ENCODE peak calls at places on chromosome 6, in seven cellular contexts. A, W, P, H, O, C and J are unnamed samples.

GRCh38 chr6:93962566-93962965 is 543.2 kb upstream of the EPHA7 start:
- DNase-seq in P (no peak), H (peak; percentile 51), C (no peak), A (no peak), O (no peak), W (no peak), J (no peak)

GRCh38 chr6:3594196-3594595 is 137.3 kb upstream of the SLC22A23 start:
- DNase-seq in P (no peak), C (no peak), H (peak; percentile 55), O (no peak), W (no peak), A (no peak), J (no peak)

GRCh38 chr6:140344149-140344913 is 969.9 kb upstream of the CITED2 start:
- DNase-seq in W (no peak), P (no peak), C (no peak), H (peak; percentile 50), A (peak; percentile 67), O (no peak), J (peak; percentile 69)

GRCh38 chr6:161237176-161237575 is 36.7 kb downstream of the AGPAT4 start:
- DNase-seq in A (no peak), P (no peak), C (no peak), H (no peak), W (no peak), O (no peak), J (no peak)

GRCh38 chr6:17186925-17187324 is 85.1 kb downstream of the STMND1 start:
- DNase-seq in W (no peak), O (no peak), P (no peak), A (no peak), C (no peak), H (no peak), J (no peak)

GRCh38 chr6:53441761-53442160 is 93.0 kb upstream of the ELOVL5 start:
- DNase-seq in W (no peak), O (no peak), C (no peak), H (peak; percentile 24), A (peak; percentile 67), P (no peak), J (peak; percentile 45)

GRCh38 chr6:45654673-45655072 is 276.9 kb upstream of the SUPT3H start:
- DNase-seq in W (no peak), P (no peak), H (no peak), A (peak; percentile 47), O (no peak), C (no peak), J (no peak)

GRCh38 chr6:142482249-142482648 is 180.4 kb downstream of the ADGRG6 start:
- DNase-seq in H (peak; percentile 27), A (peak; percentile 14), C (no peak), P (no peak), W (no peak), O (no peak), J (no peak)

GRCh38 chr6:53067307-53067706 is 2.1 kb downstream of the FBXO9 start:
- DNase-seq in W (no peak), H (no peak), A (peak; percentile 25), O (no peak), P (no peak), C (no peak), J (no peak)

GRCh38 chr6:63923139-63923739 is 287.6 kb downstream of the PHF3 start:
- DNase-seq in A (peak; percentile 51), H (peak; percentile 55), C (no peak), P (no peak), O (peak; percentile 12), W (peak; percentile 56), J (peak; percentile 66)

GRCh38 chr6:28589234-28589951 is 63.7 kb downstream of the GPX5 start:
- DNase-seq in O (peak; percentile 97), P (no peak), C (no peak), W (peak; percentile 8), H (peak; percentile 94), A (peak; percentile 95), J (peak; percentile 93)

GRCh38 chr6:44442833-44443444 is 55.4 kb downstream of the CDC5L start:
- DNase-seq in A (no peak), C (no peak), W (no peak), O (no peak), H (no peak), P (no peak), J (no peak)

GRCh38 chr6:44438827-44439226 is 51.3 kb downstream of the CDC5L start:
- DNase-seq in P (no peak), A (no peak), C (no peak), O (no peak), W (no peak), H (no peak), J (no peak)

GRCh38 chr6:44442235-44442634 is 54.7 kb downstream of the CDC5L start:
- DNase-seq in P (no peak), O (no peak), C (no peak), H (no peak), W (no peak), A (no peak), J (no peak)

GRCh38 chr6:44439270-44440045 is 52.0 kb downstream of the CDC5L start:
- DNase-seq in W (no peak), C (no peak), P (no peak), O (no peak), H (peak; percentile 70), A (peak; percentile 83), J (peak; percentile 74)

DNA sequence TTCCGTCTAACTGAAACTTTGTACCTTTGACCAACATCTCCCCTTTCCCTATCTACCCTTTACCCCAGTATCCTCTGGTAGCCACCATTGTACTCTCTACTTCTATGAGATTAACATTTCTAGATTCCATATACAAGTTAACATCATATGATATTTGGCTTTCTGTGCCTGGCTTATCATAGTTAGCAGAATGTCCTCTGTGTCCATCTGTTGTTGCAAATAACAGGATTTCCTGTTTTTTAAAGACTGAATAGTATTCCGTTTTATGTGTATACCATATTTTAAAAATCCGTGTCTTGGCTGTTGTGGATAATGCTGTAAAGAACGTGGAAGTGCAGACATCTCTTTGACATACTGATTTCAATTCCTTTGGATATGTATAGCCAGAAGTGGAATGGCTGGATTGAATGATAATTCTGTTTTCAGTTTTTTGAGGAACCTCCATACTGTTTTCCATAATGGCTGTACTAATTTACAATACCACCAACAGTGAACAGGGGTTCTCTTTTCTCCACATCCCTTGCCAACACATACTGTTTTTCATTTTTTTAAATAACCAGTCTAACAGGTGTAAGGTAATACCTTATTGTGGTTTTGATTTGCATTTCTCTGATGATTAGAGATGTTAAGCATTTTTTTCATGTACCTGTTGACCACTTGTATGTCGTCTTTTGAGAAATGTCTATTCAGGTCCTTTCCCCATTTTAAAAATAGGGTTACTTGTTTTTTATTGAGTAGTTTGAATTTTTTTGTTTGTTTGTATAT is 53.8 kb downstream of the CDC5L start:
- DNase-seq in W (no peak), A (no peak), C (no peak), H (no peak), P (no peak), O (no peak), J (no peak)
- H3K4me3 ChIP-seq in W (no peak overlapping the region), A (no peak overlapping the region), C (no peak overlapping the region), H (no peak overlapping the region), P (no peak overlapping the region), O (no peak overlapping the region), J (no peak overlapping the region)

GRCh38 chr6:11462742-11463414 is 74.7 kb upstream of the TMEM170B start:
- DNase-seq in H (peak; percentile 72), C (no peak), P (no peak), O (no peak), A (peak; percentile 46), W (no peak), J (no peak)

GRCh38 chr6:11459002-11459658 is 78.4 kb upstream of the TMEM170B start:
- DNase-seq in O (no peak), A (no peak), P (no peak), W (peak; percentile 77), H (no peak), C (no peak), J (no peak)

GRCh38 chr6:11458509-11458908 is 79.0 kb upstream of the TMEM170B start:
- DNase-seq in P (no peak), H (no peak), A (no peak), O (no peak), W (no peak), C (no peak), J (no peak)

GRCh38 chr6:11460837-11461661 is 76.5 kb upstream of the TMEM170B start:
- DNase-seq in P (no peak), H (no peak), A (no peak), C (no peak), O (no peak), W (peak; percentile 84), J (no peak)

GRCh38 chr6:11460001-11460668 is 77.4 kb upstream of the TMEM170B start:
- DNase-seq in A (peak; percentile 20), H (peak; percentile 40), P (no peak), W (peak; percentile 56), C (no peak), O (peak; percentile 4), J (peak; percentile 62)
- TF ChIP-seq CTCF in A (no peak), H (peak; percentile 14), P (no peak), W (peak; percentile 68), C (no peak), O (peak; percentile 13), J (peak; percentile 28)

GRCh38 chr6:22146581-22147468 is 150.0 kb downstream of the PRL start:
- DNase-seq in A (no peak), W (no peak), O (no peak), C (no peak), P (peak; percentile 13), H (peak; percentile 38), J (peak; percentile 8)

GRCh38 chr6:22149081-22149480 is 147.8 kb downstream of the PRL start:
- DNase-seq in O (no peak), C (no peak), P (no peak), W (no peak), A (no peak), H (no peak), J (no peak)

GRCh38 chr6:22149501-22150490 is 147.0 kb downstream of the PRL start:
- DNase-seq in P (peak; percentile 22), A (peak; percentile 78), O (no peak), W (no peak), H (no peak), C (no peak), J (peak; percentile 27)

GRCh38 chr6:22147469-22147815 is 149.4 kb downstream of the PRL start:
- DNase-seq in P (no peak), A (peak; percentile 90), O (no peak), W (no peak), H (no peak), C (no peak), J (no peak)

DNA sequence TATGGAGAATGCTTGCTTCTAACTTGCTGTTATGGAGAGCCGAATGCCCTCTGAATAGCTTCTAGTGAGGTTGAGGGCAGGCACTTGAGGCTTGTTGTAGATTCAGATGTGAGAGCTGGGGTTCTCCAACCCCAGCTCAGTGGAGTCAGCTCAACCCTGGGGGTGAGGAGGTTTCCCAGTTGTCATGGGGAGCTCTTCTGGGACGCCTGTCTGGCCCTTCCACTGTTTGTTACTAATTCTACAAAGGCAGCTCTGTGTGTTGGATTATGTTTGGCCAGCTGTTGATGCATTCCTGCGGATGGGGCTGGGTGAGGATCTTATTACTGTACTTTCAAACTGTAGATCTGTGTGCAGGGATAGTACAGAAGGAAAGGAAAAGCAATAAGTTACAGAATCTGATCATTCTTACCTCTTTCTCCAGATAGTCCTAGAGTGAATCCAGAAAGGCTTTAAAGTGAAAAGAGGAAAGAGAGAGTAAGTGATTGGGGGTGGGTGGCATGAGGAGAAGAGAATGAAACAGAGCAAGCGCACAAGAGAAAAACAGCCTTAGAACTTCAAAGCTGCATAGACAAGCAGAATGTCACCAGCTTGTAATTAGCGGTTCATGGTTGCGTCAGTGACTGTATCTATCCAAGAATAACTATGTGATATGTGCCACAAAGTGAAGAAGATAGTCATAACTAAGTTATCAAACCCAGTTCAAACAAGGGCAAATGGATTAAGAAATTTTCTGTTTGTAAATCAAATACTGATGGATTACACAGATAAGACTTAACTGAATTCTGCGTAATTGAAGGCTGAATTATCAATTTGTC is 148.6 kb downstream of the PRL start:
- DNase-seq in W (no peak), H (peak; percentile 68), P (peak; percentile 53), A (peak; percentile 92), O (peak; percentile 59), C (no peak), J (peak; percentile 74)
- H3K4me3 ChIP-seq in W (no peak overlapping the region), H (no peak overlapping the region), P (no peak overlapping the region), A (peak overlapping the region; percentile 20), O (peak overlapping the region; percentile 10), C (peak overlapping the region; percentile 66), J (no peak overlapping the region)

GRCh38 chr6:165662671-165663282 is at the start of gene PDE10A:
- DNase-seq in H (peak; percentile 12), C (peak; percentile 61), W (no peak), O (no peak), A (peak; percentile 55), P (peak; percentile 81), J (peak; percentile 80)
- TF ChIP-seq CTCF in H (no peak), C (no peak), W (no peak), O (no peak), A (no peak), P (no peak), J (no peak)